ENCODE peak calls at places on chromosome 13, in ten cellular contexts. X is fibroblast of the aortic adventitia; C is fibroblast of the conjunctiva; A is mesothelial cell of epicardium; N is hepatocyte; O is type B pancreatic cell; U is Jurkat, Clone E6-1; P is stimulated activated effector memory CD8-positive, alpha-beta T cell treated with anti-CD3 and anti-CD28 coated beads, Interleukin-12 subunit alpha, Interleukin-12 subunit beta, amount 100 ng/mL, for 72 hours; B is SW480; K is NCI-H2081. Q is an unnamed sample.

GRCh38 chr13:113974304-113975281 is 717 bp upstream of the C13orf46 start:
- DNase-seq in C (no peak), P (no peak), O (no peak), X (no peak), K (no peak), B (no peak), N (no peak), A (peak), U (no peak), Q (no peak)

GRCh38 chr13:27022571-27023311 is 148.9 kb downstream of the USP12 start:
- DNase-seq in O (no peak), N (peak), A (no peak), U (no peak), P (peak), X (peak), B (no peak), K (peak), C (peak), Q (no peak)

GRCh38 chr13:76879211-76879875 is 6.9 kb downstream of the KCTD12 start:
- DNase-seq in C (peak), K (no peak), O (no peak), U (peak), A (no peak), P (no peak), X (peak), B (no peak), N (peak), Q (no peak)

GRCh38 chr13:105665284-105665683 is 870.2 kb downstream of the EFNB2 start:
- DNase-seq in K (no peak), P (no peak), X (no peak), N (no peak), O (no peak), U (no peak), C (no peak), A (no peak), B (no peak), Q (no peak)

GRCh38 chr13:35704331-35704730 is 227.8 kb upstream of the MAB21L1 start:
- DNase-seq in A (no peak), N (no peak), C (no peak), K (no peak), O (no peak), U (no peak), X (no peak), P (no peak), B (no peak), Q (no peak)

GRCh38 chr13:20125129-20125782 is 35.6 kb downstream of the GJA3 start:
- DNase-seq in N (no peak), U (no peak), P (no peak), X (peak), O (no peak), K (no peak), C (no peak), A (no peak), B (no peak), Q (no peak)

GRCh38 chr13:111159362-111160320 is 44.5 kb downstream of the ARHGEF7 start:
- DNase-seq in K (no peak), B (no peak), A (no peak), N (no peak), C (no peak), X (no peak), P (no peak), U (no peak), O (no peak), Q (no peak)

GRCh38 chr13:40445557-40445990 is 220.9 kb downstream of the FOXO1 start:
- DNase-seq in O (no peak), A (no peak), U (no peak), B (no peak), P (peak), N (no peak), C (no peak), K (no peak), X (peak), Q (peak)

GRCh38 chr13:72061613-72062012 is 194.6 kb upstream of the DACH1 start:
- DNase-seq in X (no peak), U (no peak), B (no peak), K (no peak), A (no peak), N (no peak), C (no peak), O (no peak), P (no peak), Q (no peak)

GRCh38 chr13:105213512-105213911 is 1322.0 kb downstream of the EFNB2 start:
- DNase-seq in B (no peak), K (no peak), C (no peak), A (no peak), N (no peak), U (peak), P (no peak), X (no peak), O (no peak), Q (no peak)

GRCh38 chr13:110390572-110390971 is 83.5 kb downstream of the COL4A2 start:
- DNase-seq in C (peak), X (peak), K (no peak), A (no peak), B (no peak), N (no peak), U (no peak), P (no peak), O (no peak), Q (no peak)

GRCh38 chr13:29589234-29589633 is 6.3 kb downstream of the SLC7A1 start:
- DNase-seq in U (no peak), B (no peak), P (no peak), K (no peak), O (no peak), N (no peak), X (no peak), A (no peak), C (no peak), Q (no peak)